ENCODE peak calls at places on chromosomes 5 and 9, in six cellular contexts. K is RPMI8226; D is effector CD4-positive, alpha-beta T cell; L is heart right ventricle; M is chondrocyte; V is Calu3. O is an unnamed sample.

GRCh38 chr5:86974910-86975309 is 292.8 kb upstream of the RASA1 start:
- DNase-seq in V (no peak), M (no peak), L (peak), D (no peak), K (no peak), O (no peak)

GRCh38 chr5:149804478-149805450 is 74.7 kb downstream of the PPARGC1B start:
- DNase-seq in V (no peak), K (no peak), L (no peak), D (no peak), M (no peak), O (no peak)

GRCh38 chr5:50667653-50668403 is 1.4 kb downstream of the PARP8 start:
- DNase-seq in D (peak), V (peak), L (peak), M (no peak), K (peak), O (peak)

GRCh38 chr5:43014522-43014921 is 25.6 kb downstream of the ANXA2R start:
- DNase-seq in V (no peak), L (no peak), D (no peak), K (no peak), M (no peak), O (no peak)

GRCh38 chr5:150618188-150618587 is 22.3 kb upstream of the SYNPO start:
- DNase-seq in V (no peak), K (no peak), L (no peak), D (no peak), M (no peak), O (no peak)

GRCh38 chr5:171573021-171573420 is 153.6 kb downstream of the FGF18 start:
- DNase-seq in D (no peak), M (no peak), K (no peak), L (no peak), V (no peak), O (no peak)

GRCh38 chr5:36908544-36909260 is 32.1 kb downstream of the NIPBL start:
- DNase-seq in K (peak), L (no peak), D (no peak), V (no peak), M (no peak), O (peak)

GRCh38 chr5:178340187-178340586 is 107.6 kb upstream of the PHYKPL start:
- DNase-seq in M (no peak), L (no peak), D (no peak), V (no peak), K (peak), O (no peak)

GRCh38 chr5:78699565-78700143 is 51.1 kb upstream of the LHFPL2 start:
- DNase-seq in K (no peak), V (peak), L (no peak), M (no peak), D (no peak), O (peak)

GRCh38 chr5:322281-322941 is 897 bp downstream of the AHRR start:
- DNase-seq in V (no peak), M (peak), K (no peak), L (no peak), D (no peak), O (no peak)

GRCh38 chr5:122498163-122498562 is 186.1 kb downstream of the SNCAIP start:
- DNase-seq in V (no peak), D (no peak), M (no peak), L (no peak), K (no peak), O (no peak)

GRCh38 chr5:142644127-142644526 is 41.8 kb downstream of the FGF1 start:
- DNase-seq in L (no peak), V (no peak), M (no peak), K (no peak), D (no peak), O (no peak)

GRCh38 chr9:134425401-134425800 is 99.1 kb downstream of the RXRA start:
- DNase-seq in D (no peak), L (no peak), M (no peak), K (no peak), V (no peak), O (no peak)

GRCh38 chr9:88303785-88304495 is 84.3 kb upstream of the SPIN1 start:
- DNase-seq in L (no peak), V (no peak), K (no peak), M (peak), D (no peak), O (no peak)

O was measured in PC-9.